ENCODE peak calls at places on chromosome 5, in five cellular contexts. K is Peyer's patch, Q is esophagus squamous epithelium, I is NB4, U is heart left ventricle. H is an unnamed sample.

GRCh38 chr5:67377651-67378050 is 181.1 kb upstream of the CD180 start:
- DNase-seq in K (no peak), Q (no peak), I (no peak), U (no peak), H (no peak)

GRCh38 chr5:95817430-95817829 is 5.1 kb downstream of the GLRX start:
- DNase-seq in K (no peak), Q (no peak), I (no peak), U (no peak), H (no peak)

GRCh38 chr5:175485631-175486030 is 7.3 kb downstream of the SFXN1 start:
- DNase-seq in K (no peak), Q (no peak), I (no peak), U (no peak), H (no peak)

GRCh38 chr5:132471944-132472343 is 18.6 kb downstream of the IRF1 start:
- DNase-seq in K (no peak), Q (no peak), I (no peak), U (no peak), H (no peak)

GRCh38 chr5:78638423-78638822 is 10.1 kb downstream of the LHFPL2 start:
- DNase-seq in K (no peak), Q (peak; percentile 12), I (no peak), U (peak; percentile 70), H (peak; percentile 62)

GRCh38 chr5:103929310-103930003 is 366.9 kb upstream of the NUDT12 start:
- DNase-seq in K (no peak), Q (no peak), I (no peak), U (no peak), H (no peak)

GRCh38 chr5:145495171-145495570 is 340.0 kb downstream of the PRELID2 start:
- DNase-seq in K (no peak), Q (no peak), I (no peak), U (no peak), H (no peak)

GRCh38 chr5:157516626-157517325 is 56.8 kb downstream of the NIPAL4 start:
- DNase-seq in K (no peak), Q (no peak), I (no peak), U (peak; percentile 82), H (no peak)

GRCh38 chr5:14228219-14228618 is 85.1 kb downstream of the TRIO start:
- DNase-seq in K (no peak), Q (no peak), I (no peak), U (no peak), H (no peak)

GRCh38 chr5:56207537-56207936 is 25.6 kb downstream of the ANKRD55 start:
- DNase-seq in K (no peak), Q (no peak), I (no peak), U (no peak), H (no peak)

GRCh38 chr5:78783434-78784130 is 135.0 kb upstream of the LHFPL2 start:
- DNase-seq in K (no peak), Q (no peak), I (no peak), U (no peak), H (no peak)

GRCh38 chr5:137589185-137589584 is 90.1 kb upstream of the SPOCK1 start:
- DNase-seq in K (no peak), Q (no peak), I (no peak), U (no peak), H (no peak)

GRCh38 chr5:107875834-107876233 is 205.1 kb upstream of the EFNA5 start:
- DNase-seq in K (no peak), Q (no peak), I (no peak), U (no peak), H (no peak)

GRCh38 chr5:2895196-2895595 is 143.7 kb upstream of the IRX2 start:
- DNase-seq in K (no peak), Q (no peak), I (no peak), U (no peak), H (peak; percentile 52)

GRCh38 chr5:169701910-169702451 is 64.9 kb downstream of the DOCK2 start:
- DNase-seq in K (no peak), Q (no peak), I (peak; percentile 19), U (no peak), H (no peak)

GRCh38 chr5:133939668-133940067 is 28.8 kb downstream of the C5orf15 start:
- DNase-seq in K (no peak), Q (no peak), I (no peak), U (no peak), H (no peak)

GRCh38 chr5:140364472-140364765 is 4.4 kb downstream of the SLC4A9 start:
- DNase-seq in K (no peak), Q (no peak), I (no peak), U (no peak), H (no peak)

GRCh38 chr5:53679261-53679660 is 118.8 kb downstream of the NDUFS4 start:
- DNase-seq in K (no peak), Q (no peak), I (no peak), U (no peak), H (no peak)

GRCh38 chr5:169164481-169164925 is 136.4 kb downstream of the SLIT3 start:
- DNase-seq in K (no peak), Q (no peak), I (no peak), U (peak; percentile 52), H (peak; percentile 42)

GRCh38 chr5:139131881-139132480 is 66.2 kb downstream of the SIL1 start:
- DNase-seq in K (no peak), Q (no peak), I (no peak), U (no peak), H (no peak)

GRCh38 chr5:78920604-78921003 is 64.5 kb downstream of the ARSB start:
- DNase-seq in K (no peak), Q (no peak), I (peak; percentile 54), U (no peak), H (no peak)

GRCh38 chr5:194102-194501 is 2.8 kb downstream of the LRRC14B start:
- DNase-seq in K (no peak), Q (no peak), I (no peak), U (peak; percentile 87), H (no peak)
- TF ChIP-seq POLR2A in K (no peak), Q (no peak), I (no peak), U (no peak), H (no peak)

GRCh38 chr5:93604119-93604963 is 21.3 kb downstream of the NR2F1 start:
- DNase-seq in K (no peak), Q (no peak), I (no peak), U (no peak), H (no peak)

GRCh38 chr5:93602261-93603149 is 19.5 kb downstream of the NR2F1 start:
- DNase-seq in K (no peak), Q (no peak), I (no peak), U (no peak), H (no peak)

GRCh38 chr5:93603191-93603590 is 20.2 kb downstream of the NR2F1 start:
- DNase-seq in K (no peak), Q (no peak), I (no peak), U (no peak), H (no peak)

GRCh38 chr5:93601433-93602175 is 18.6 kb downstream of the NR2F1 start:
- DNase-seq in K (no peak), Q (no peak), I (no peak), U (no peak), H (no peak)

GRCh38 chr5:93603711-93604118 is 20.7 kb downstream of the NR2F1 start:
- DNase-seq in K (no peak), Q (no peak), I (no peak), U (no peak), H (no peak)
- H3K4me3 ChIP-seq in K (peak overlapping the region; percentile 24), Q (peak overlapping the region; percentile 64), I (no peak overlapping the region), U (no peak overlapping the region), H (no peak overlapping the region)

DNA sequence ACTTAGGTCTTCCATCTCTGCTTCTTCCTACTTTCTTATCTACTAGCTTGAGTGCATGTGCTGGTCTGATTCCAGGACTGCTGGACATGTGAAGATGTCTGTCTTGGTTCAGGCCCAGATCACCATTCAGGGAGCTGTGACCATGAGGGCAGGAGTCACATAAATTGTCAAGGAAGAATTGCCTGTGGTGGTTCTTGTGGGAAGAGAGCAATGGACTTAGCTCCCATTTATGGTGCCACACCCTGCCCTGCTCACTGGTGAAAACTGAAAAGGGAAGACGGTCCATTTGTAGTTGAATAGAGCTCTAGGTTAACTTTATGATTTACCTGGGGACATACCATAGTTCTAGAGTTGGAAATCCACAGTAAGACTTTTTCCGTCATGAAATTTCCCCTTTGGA is 244.3 kb upstream of the ZNF608 start:
- DNase-seq in K (no peak), Q (no peak), I (no peak), U (no peak), H (no peak)
- TF ChIP-seq POLR2A in K (no peak), Q (no peak), I (no peak), U (no peak), H (no peak)

GRCh38 chr5:124460000-124460399 is 286.4 kb downstream of the ZNF608 start:
- DNase-seq in K (no peak), Q (no peak), I (no peak), U (no peak), H (no peak)

GRCh38 chr5:124460666-124461065 is 285.8 kb downstream of the ZNF608 start:
- DNase-seq in K (no peak), Q (no peak), I (no peak), U (no peak), H (no peak)

GRCh38 chr5:124457101-124457500 is 289.3 kb downstream of the ZNF608 start:
- DNase-seq in K (no peak), Q (no peak), I (no peak), U (no peak), H (no peak)

GRCh38 chr5:124456244-124456643 is 290.2 kb downstream of the ZNF608 start:
- DNase-seq in K (no peak), Q (no peak), I (no peak), U (no peak), H (no peak)

GRCh38 chr5:124457901-124458300 is 288.5 kb downstream of the ZNF608 start:
- DNase-seq in K (no peak), Q (no peak), I (no peak), U (no peak), H (no peak)
- H3K4me3 ChIP-seq in K (no peak overlapping the region), Q (no peak overlapping the region), I (no peak overlapping the region), U (no peak overlapping the region), H (no peak overlapping the region)

GRCh38 chr5:159258361-159258760 is 4.7 kb upstream of the UBLCP1 start:
- DNase-seq in K (no peak), Q (no peak), I (no peak), U (no peak), H (no peak)

GRCh38 chr5:159257629-159258283 is 5.3 kb upstream of the UBLCP1 start:
- DNase-seq in K (no peak), Q (no peak), I (no peak), U (no peak), H (no peak)

GRCh38 chr5:159263569-159263905 is 447 bp downstream of the UBLCP1 start:
- DNase-seq in K (no peak), Q (no peak), I (no peak), U (no peak), H (no peak)

GRCh38 chr5:159262472-159262858 is 625 bp upstream of the UBLCP1 start:
- DNase-seq in K (no peak), Q (no peak), I (no peak), U (no peak), H (no peak)

DNA sequence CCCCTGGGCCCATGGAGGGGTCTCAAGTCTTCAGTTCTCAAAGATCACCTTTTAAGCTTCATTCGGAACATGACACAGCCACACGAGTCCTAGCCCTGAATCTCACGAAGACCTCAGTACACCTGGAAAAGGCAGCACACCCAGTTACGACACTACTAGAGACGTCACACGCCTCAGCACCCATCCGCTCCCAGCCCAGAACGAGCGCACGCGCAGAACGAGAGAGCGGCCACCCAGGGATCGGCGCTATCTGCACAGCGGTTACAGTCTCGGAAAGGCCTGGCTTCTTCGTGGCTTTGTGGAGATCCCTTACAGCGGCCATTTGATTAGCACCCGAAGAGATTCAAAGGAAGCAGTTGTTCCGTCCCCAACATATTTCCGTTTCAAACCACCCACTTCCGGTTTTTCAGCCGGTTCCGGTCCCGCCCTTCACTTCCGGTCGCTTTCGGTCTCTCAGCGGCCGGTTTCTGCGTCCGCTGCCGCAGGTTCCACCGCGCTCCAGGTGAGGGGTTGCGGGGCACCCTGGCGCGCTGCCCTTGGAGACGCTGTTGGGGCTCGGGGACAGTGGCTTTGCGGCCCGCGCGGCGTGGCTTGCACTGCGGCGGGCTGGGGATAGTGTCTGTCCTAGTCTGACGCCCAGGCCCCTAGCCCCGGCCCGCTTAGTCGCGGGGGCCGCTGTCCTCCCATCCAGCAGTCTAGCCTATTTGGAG is at the start of gene UBLCP1:
- DNase-seq in K (peak; percentile 73), Q (peak; percentile 42), I (peak; percentile 85), U (peak; percentile 83), H (peak; percentile 96)
- TF ChIP-seq POLR2A in K (peak; percentile 25), Q (peak; percentile 60), I (peak; percentile 59), U (no peak), H (no peak)